ENCODE peak calls at places on chromosomes 1 and 21, in nine cellular contexts. E is G401, T is mucosa of descending colon, N is ACHN, L is B cell, S is adrenal gland, X is pancreas, K is dorsolateral prefrontal cortex, V is amygdala. W is an unnamed sample.

GRCh38 chr1:115436596-115436995 is 98.5 kb upstream of the NGF start:
- DNase-seq in S (no peak), E (no peak), L (no peak), V (no peak), T (no peak), N (no peak), K (no peak), X (no peak), W (no peak)

GRCh38 chr1:68143633-68144032 is 88.7 kb downstream of the WLS start:
- DNase-seq in E (no peak), X (no peak), K (no peak), T (no peak), S (no peak), L (no peak), N (no peak), V (no peak), W (no peak)

GRCh38 chr1:202643397-202644218 is 66.6 kb downstream of the SYT2 start:
- DNase-seq in V (no peak), T (peak), K (no peak), X (no peak), L (peak), S (no peak), E (peak), N (no peak), W (no peak)

GRCh38 chr1:47593001-47593568 is 155.2 kb downstream of the FOXD2 start:
- DNase-seq in T (no peak), E (no peak), L (no peak), N (no peak), S (no peak), X (no peak), K (no peak), V (no peak), W (peak)

GRCh38 chr1:16983649-16984048 is 3.2 kb upstream of the MFAP2 start:
- DNase-seq in E (no peak), S (no peak), X (no peak), T (no peak), L (no peak), N (no peak), K (no peak), V (no peak), W (no peak)

GRCh38 chr1:30749691-30750583 is 7.6 kb downstream of the LAPTM5 start:
- DNase-seq in K (no peak), L (peak), T (no peak), E (no peak), N (no peak), V (no peak), X (no peak), S (no peak), W (peak)

GRCh38 chr21:41399401-41399800 is 26.6 kb upstream of the MX1 start:
- DNase-seq in E (no peak), V (no peak), T (no peak), S (no peak), X (no peak), L (no peak), N (no peak), K (no peak), W (peak)

GRCh38 chr1:244361764-244362473 is 89.8 kb downstream of the ADSS2 start:
- DNase-seq in N (peak), E (no peak), L (no peak), X (no peak), K (no peak), T (no peak), V (no peak), S (no peak), W (no peak)

GRCh38 chr21:29007135-29007534 is 12.0 kb downstream of the RWDD2B start:
- DNase-seq in T (no peak), K (no peak), V (no peak), E (no peak), S (no peak), X (no peak), N (no peak), L (no peak), W (no peak)

GRCh38 chr1:7043729-7044470 is 258.6 kb downstream of the CAMTA1 start:
- DNase-seq in X (no peak), V (no peak), S (no peak), E (no peak), N (no peak), L (no peak), T (no peak), K (no peak), W (no peak)

GRCh38 chr1:58233753-58234152 is 312.8 kb downstream of the OMA1 start:
- DNase-seq in X (no peak), N (no peak), V (no peak), T (no peak), S (no peak), L (no peak), E (no peak), K (no peak), W (no peak)

GRCh38 chr1:225644666-225645065 is 8.3 kb downstream of the ENAH start:
- DNase-seq in X (no peak), E (no peak), L (no peak), K (no peak), T (no peak), V (no peak), N (no peak), S (no peak), W (no peak)

GRCh38 chr21:33230518-33231324 is 983 bp downstream of the IFNAR2 start:
- DNase-seq in V (peak), T (peak), N (peak), K (peak), X (peak), L (peak), E (peak), S (peak), W (peak)

GRCh38 chr21:31254131-31254530 is 89.9 kb downstream of the TIAM1 start:
- DNase-seq in E (peak), S (no peak), X (no peak), N (no peak), T (no peak), L (no peak), K (no peak), V (no peak), W (no peak)

GRCh38 chr21:42560517-42561179 is 47.0 kb downstream of the SLC37A1 start:
- DNase-seq in X (no peak), S (no peak), T (peak), L (no peak), K (no peak), N (no peak), E (no peak), V (no peak), W (no peak)

GRCh38 chr1:217343907-217344306 is 287.0 kb downstream of the GPATCH2 start:
- DNase-seq in E (no peak), S (no peak), X (peak), L (no peak), N (no peak), K (no peak), V (no peak), T (no peak), W (no peak)

GRCh38 chr1:222126052-222126451 is 384.2 kb upstream of the DUSP10 start:
- DNase-seq in V (no peak), E (no peak), L (no peak), N (no peak), X (no peak), S (no peak), K (no peak), T (no peak), W (no peak)

GRCh38 chr1:187491082-187491720 is 662.5 kb downstream of the PLA2G4A start:
- DNase-seq in S (no peak), V (no peak), K (no peak), L (no peak), X (no peak), N (no peak), E (no peak), T (no peak), W (no peak)

GRCh38 chr1:172789840-172790239 is 130.9 kb downstream of the FASLG start:
- DNase-seq in S (no peak), T (no peak), X (no peak), V (no peak), N (no peak), K (no peak), E (no peak), L (no peak), W (no peak)

GRCh38 chr1:222582099-222582774 is 7.5 kb downstream of the TAF1A start:
- DNase-seq in V (no peak), E (no peak), X (no peak), N (peak), K (no peak), T (no peak), S (no peak), L (no peak), W (no peak)